ENCODE peak calls at places on chromosomes 6 and 20, in seven cellular contexts. R is cardiac fibroblast, V is memory B cell, L is NCI-H1105, S is mesothelial cell of epicardium, N is fibroblast of pulmonary artery, A is GM12865. F is an unnamed sample.

GRCh38 chr6:163782436-163783003 is 368.0 kb downstream of the QKI start:
- DNase-seq in R (no peak), S (no peak), L (no peak), N (no peak), V (no peak), A (peak; percentile 63), F (no peak)

GRCh38 chr6:56549014-56549413 is 93.7 kb downstream of the DST start:
- DNase-seq in N (peak; percentile 36), L (no peak), R (peak; percentile 33), V (no peak), S (no peak), A (no peak), F (no peak)

GRCh38 chr20:63775096-63775978 is 35.8 kb downstream of the SLC2A4RG start:
- DNase-seq in N (peak; percentile 31), L (peak; percentile 53), A (no peak), S (peak; percentile 92), R (no peak), V (no peak), F (no peak)

GRCh38 chr6:169961772-169962561 is 210.5 kb downstream of the ERMARD start:
- DNase-seq in V (no peak), R (no peak), N (no peak), L (no peak), S (peak; percentile 69), A (no peak), F (peak; percentile 22)

GRCh38 chr20:17611540-17612286 is 41.8 kb downstream of the DSTN start:
- DNase-seq in V (no peak), L (no peak), S (peak; percentile 39), A (no peak), N (no peak), R (peak; percentile 46), F (no peak)

GRCh38 chr6:71028236-71028876 is 71.5 kb upstream of the B3GAT2 start:
- DNase-seq in S (no peak), L (no peak), A (no peak), N (no peak), V (no peak), R (no peak), F (no peak)

GRCh38 chr20:5786930-5787826 is 37.0 kb downstream of the SHLD1 start:
- DNase-seq in S (no peak), L (no peak), A (no peak), N (peak; percentile 75), R (peak; percentile 82), V (no peak), F (no peak)

GRCh38 chr6:162184465-162184864 is 543.1 kb downstream of the PRKN start:
- DNase-seq in N (no peak), A (no peak), L (no peak), V (no peak), S (no peak), R (no peak), F (no peak)

GRCh38 chr6:8589941-8590676 is 154.8 kb upstream of the SLC35B3 start:
- DNase-seq in R (no peak), V (no peak), N (no peak), L (peak; percentile 36), A (no peak), S (peak; percentile 51), F (no peak)

F was measured in naive thymus-derived CD4-positive, alpha-beta T cell.